ENCODE peak calls at places on chromosome 10, in eight cellular contexts. One of them, this sample, is unnamed.

GRCh38 chr10:44125879-44126675 is 258.8 kb downstream of the CXCL12 start:
- DNase-seq in stimulated activated CD4-positive, alpha-beta T cell treated with anti-CD3 and anti-CD28 coated beads, Interleukin-4, amount 100 ng/mL, for 24 hours: no peak
- DNase-seq in Caco-2: no peak
- DNase-seq in skeletal muscle cell: peak; percentile 68
- DNase-seq in iris pigment epithelial cell: peak; percentile 62
- DNase-seq in prostate gland: no peak
- DNase-seq in astrocyte: peak; percentile 85
- DNase-seq in substantia nigra: no peak
- DNase-seq in this sample: no peak

GRCh38 chr10:46233101-46233500 is 53.7 kb upstream of the ANTXRL start:
- DNase-seq in astrocyte: no peak
- DNase-seq in Caco-2: no peak
- DNase-seq in iris pigment epithelial cell: no peak
- DNase-seq in stimulated activated CD4-positive, alpha-beta T cell treated with anti-CD3 and anti-CD28 coated beads, Interleukin-4, amount 100 ng/mL, for 24 hours: no peak
- DNase-seq in prostate gland: no peak
- DNase-seq in substantia nigra: no peak
- DNase-seq in skeletal muscle cell: no peak
- DNase-seq in this sample: peak; percentile 13

GRCh38 chr10:97907830-97908229 is 58.2 kb downstream of the GOLGA7B start:
- DNase-seq in prostate gland: no peak
- DNase-seq in astrocyte: no peak
- DNase-seq in skeletal muscle cell: no peak
- DNase-seq in substantia nigra: no peak
- DNase-seq in stimulated activated CD4-positive, alpha-beta T cell treated with anti-CD3 and anti-CD28 coated beads, Interleukin-4, amount 100 ng/mL, for 24 hours: no peak
- DNase-seq in iris pigment epithelial cell: no peak
- DNase-seq in Caco-2: no peak
- DNase-seq in this sample: no peak

GRCh38 chr10:122331615-122332446 is 42.7 kb upstream of the PLEKHA1 start:
- DNase-seq in prostate gland: no peak
- DNase-seq in substantia nigra: peak; percentile 49
- DNase-seq in Caco-2: no peak
- DNase-seq in stimulated activated CD4-positive, alpha-beta T cell treated with anti-CD3 and anti-CD28 coated beads, Interleukin-4, amount 100 ng/mL, for 24 hours: no peak
- DNase-seq in skeletal muscle cell: no peak
- DNase-seq in astrocyte: peak; percentile 63
- DNase-seq in iris pigment epithelial cell: no peak
- DNase-seq in this sample: no peak

GRCh38 chr10:131094406-131095108 is 217.0 kb downstream of the TCERG1L start:
- DNase-seq in astrocyte: no peak
- DNase-seq in iris pigment epithelial cell: peak; percentile 31
- DNase-seq in stimulated activated CD4-positive, alpha-beta T cell treated with anti-CD3 and anti-CD28 coated beads, Interleukin-4, amount 100 ng/mL, for 24 hours: no peak
- DNase-seq in skeletal muscle cell: no peak
- DNase-seq in substantia nigra: peak; percentile 26
- DNase-seq in prostate gland: peak; percentile 69
- DNase-seq in Caco-2: no peak
- DNase-seq in this sample: peak; percentile 79

GRCh38 chr10:38741226-38741625 is 647.1 kb downstream of the ZNF37A start:
- DNase-seq in Caco-2: no peak
- DNase-seq in astrocyte: no peak
- DNase-seq in iris pigment epithelial cell: no peak
- DNase-seq in substantia nigra: no peak
- DNase-seq in skeletal muscle cell: no peak
- DNase-seq in stimulated activated CD4-positive, alpha-beta T cell treated with anti-CD3 and anti-CD28 coated beads, Interleukin-4, amount 100 ng/mL, for 24 hours: no peak
- DNase-seq in prostate gland: no peak
- DNase-seq in this sample: no peak

GRCh38 chr10:71708301-71708703 is 11.3 kb downstream of the C10orf105 start:
- DNase-seq in iris pigment epithelial cell: peak; percentile 22
- DNase-seq in stimulated activated CD4-positive, alpha-beta T cell treated with anti-CD3 and anti-CD28 coated beads, Interleukin-4, amount 100 ng/mL, for 24 hours: peak; percentile 73
- DNase-seq in Caco-2: peak; percentile 88
- DNase-seq in substantia nigra: peak; percentile 46
- DNase-seq in skeletal muscle cell: no peak
- DNase-seq in prostate gland: peak; percentile 21
- DNase-seq in astrocyte: no peak
- DNase-seq in this sample: no peak

GRCh38 chr10:118017850-118018249 is 28.9 kb downstream of the RAB11FIP2 start:
- DNase-seq in skeletal muscle cell: no peak
- DNase-seq in iris pigment epithelial cell: no peak
- DNase-seq in Caco-2: peak; percentile 11
- DNase-seq in astrocyte: no peak
- DNase-seq in stimulated activated CD4-positive, alpha-beta T cell treated with anti-CD3 and anti-CD28 coated beads, Interleukin-4, amount 100 ng/mL, for 24 hours: no peak
- DNase-seq in prostate gland: no peak
- DNase-seq in substantia nigra: no peak
- DNase-seq in this sample: no peak

GRCh38 chr10:84238909-84239308 is 2.4 kb downstream of the LRIT1 start:
- DNase-seq in skeletal muscle cell: no peak
- DNase-seq in Caco-2: no peak
- DNase-seq in stimulated activated CD4-positive, alpha-beta T cell treated with anti-CD3 and anti-CD28 coated beads, Interleukin-4, amount 100 ng/mL, for 24 hours: no peak
- DNase-seq in prostate gland: no peak
- DNase-seq in substantia nigra: no peak
- DNase-seq in astrocyte: no peak
- DNase-seq in iris pigment epithelial cell: no peak
- DNase-seq in this sample: no peak

GRCh38 chr10:113232928-113233511 is 283.0 kb downstream of the TCF7L2 start:
- DNase-seq in astrocyte: no peak
- DNase-seq in stimulated activated CD4-positive, alpha-beta T cell treated with anti-CD3 and anti-CD28 coated beads, Interleukin-4, amount 100 ng/mL, for 24 hours: no peak
- DNase-seq in prostate gland: no peak
- DNase-seq in iris pigment epithelial cell: no peak
- DNase-seq in skeletal muscle cell: no peak
- DNase-seq in Caco-2: no peak
- DNase-seq in substantia nigra: no peak
- DNase-seq in this sample: no peak

GRCh38 chr10:117860823-117861222 is 185.9 kb downstream of the RAB11FIP2 start:
- DNase-seq in iris pigment epithelial cell: peak; percentile 43
- DNase-seq in skeletal muscle cell: peak; percentile 11
- DNase-seq in substantia nigra: no peak
- DNase-seq in prostate gland: no peak
- DNase-seq in Caco-2: peak; percentile 17
- DNase-seq in astrocyte: no peak
- DNase-seq in stimulated activated CD4-positive, alpha-beta T cell treated with anti-CD3 and anti-CD28 coated beads, Interleukin-4, amount 100 ng/mL, for 24 hours: no peak
- DNase-seq in this sample: no peak

GRCh38 chr10:69101451-69102095 is 13.7 kb downstream of the SRGN start:
- DNase-seq in substantia nigra: no peak
- DNase-seq in prostate gland: no peak
- DNase-seq in stimulated activated CD4-positive, alpha-beta T cell treated with anti-CD3 and anti-CD28 coated beads, Interleukin-4, amount 100 ng/mL, for 24 hours: peak; percentile 16
- DNase-seq in skeletal muscle cell: no peak
- DNase-seq in iris pigment epithelial cell: peak; percentile 81
- DNase-seq in Caco-2: no peak
- DNase-seq in astrocyte: peak; percentile 53
- DNase-seq in this sample: no peak

GRCh38 chr10:31657471-31657844 is 271.2 kb downstream of the ARHGAP12 start:
- DNase-seq in iris pigment epithelial cell: no peak
- DNase-seq in prostate gland: no peak
- DNase-seq in Caco-2: no peak
- DNase-seq in stimulated activated CD4-positive, alpha-beta T cell treated with anti-CD3 and anti-CD28 coated beads, Interleukin-4, amount 100 ng/mL, for 24 hours: no peak
- DNase-seq in astrocyte: no peak
- DNase-seq in substantia nigra: no peak
- DNase-seq in skeletal muscle cell: no peak
- DNase-seq in this sample: no peak

GRCh38 chr10:5314866-5315265 is 49.9 kb upstream of the UCN3 start:
- DNase-seq in Caco-2: no peak
- DNase-seq in stimulated activated CD4-positive, alpha-beta T cell treated with anti-CD3 and anti-CD28 coated beads, Interleukin-4, amount 100 ng/mL, for 24 hours: no peak
- DNase-seq in prostate gland: no peak
- DNase-seq in skeletal muscle cell: no peak
- DNase-seq in iris pigment epithelial cell: no peak
- DNase-seq in astrocyte: no peak
- DNase-seq in substantia nigra: no peak
- DNase-seq in this sample: no peak

GRCh38 chr10:3828404-3829192 is 43.6 kb upstream of the KLF6 start:
- DNase-seq in skeletal muscle cell: peak; percentile 64
- DNase-seq in substantia nigra: no peak
- DNase-seq in iris pigment epithelial cell: peak; percentile 89
- DNase-seq in stimulated activated CD4-positive, alpha-beta T cell treated with anti-CD3 and anti-CD28 coated beads, Interleukin-4, amount 100 ng/mL, for 24 hours: peak; percentile 69
- DNase-seq in Caco-2: no peak
- DNase-seq in prostate gland: no peak
- DNase-seq in astrocyte: peak; percentile 73
- DNase-seq in this sample: no peak

GRCh38 chr10:52314007-52314821 is at the start of gene DKK1:
- DNase-seq in iris pigment epithelial cell: peak; percentile 82
- DNase-seq in astrocyte: peak; percentile 49
- DNase-seq in prostate gland: peak; percentile 51
- DNase-seq in stimulated activated CD4-positive, alpha-beta T cell treated with anti-CD3 and anti-CD28 coated beads, Interleukin-4, amount 100 ng/mL, for 24 hours: peak; percentile 10
- DNase-seq in skeletal muscle cell: no peak
- DNase-seq in Caco-2: peak; percentile 99
- DNase-seq in substantia nigra: peak; percentile 40
- DNase-seq in this sample: peak; percentile 65

GRCh38 chr10:96482815-96483588 is 30.7 kb downstream of the TLL2 start:
- DNase-seq in stimulated activated CD4-positive, alpha-beta T cell treated with anti-CD3 and anti-CD28 coated beads, Interleukin-4, amount 100 ng/mL, for 24 hours: no peak
- DNase-seq in skeletal muscle cell: no peak
- DNase-seq in prostate gland: no peak
- DNase-seq in Caco-2: no peak
- DNase-seq in iris pigment epithelial cell: no peak
- DNase-seq in substantia nigra: no peak
- DNase-seq in astrocyte: no peak
- DNase-seq in this sample: no peak

GRCh38 chr10:124292911-124293640 is 125.6 kb downstream of the OAT start:
- DNase-seq in prostate gland: no peak
- DNase-seq in iris pigment epithelial cell: no peak
- DNase-seq in stimulated activated CD4-positive, alpha-beta T cell treated with anti-CD3 and anti-CD28 coated beads, Interleukin-4, amount 100 ng/mL, for 24 hours: no peak
- DNase-seq in astrocyte: no peak
- DNase-seq in substantia nigra: no peak
- DNase-seq in Caco-2: no peak
- DNase-seq in skeletal muscle cell: no peak
- DNase-seq in this sample: no peak

GRCh38 chr10:24556746-24557742 is 166.6 kb downstream of the ARHGAP21 start:
- DNase-seq in Caco-2: peak; percentile 71
- DNase-seq in iris pigment epithelial cell: peak; percentile 82
- DNase-seq in prostate gland: peak; percentile 40
- DNase-seq in skeletal muscle cell: peak; percentile 48
- DNase-seq in stimulated activated CD4-positive, alpha-beta T cell treated with anti-CD3 and anti-CD28 coated beads, Interleukin-4, amount 100 ng/mL, for 24 hours: peak; percentile 11
- DNase-seq in astrocyte: peak; percentile 64
- DNase-seq in substantia nigra: no peak
- DNase-seq in this sample: no peak

GRCh38 chr10:71748671-71749191 is 24.6 kb downstream of the VSIR start:
- DNase-seq in Caco-2: no peak
- DNase-seq in skeletal muscle cell: no peak
- DNase-seq in astrocyte: no peak
- DNase-seq in iris pigment epithelial cell: no peak
- DNase-seq in substantia nigra: peak; percentile 52
- DNase-seq in prostate gland: no peak
- DNase-seq in stimulated activated CD4-positive, alpha-beta T cell treated with anti-CD3 and anti-CD28 coated beads, Interleukin-4, amount 100 ng/mL, for 24 hours: peak; percentile 65
- DNase-seq in this sample: no peak

GRCh38 chr10:132464256-132465192 is 67.5 kb downstream of the PWWP2B start:
- DNase-seq in iris pigment epithelial cell: no peak
- DNase-seq in Caco-2: no peak
- DNase-seq in substantia nigra: peak; percentile 84
- DNase-seq in stimulated activated CD4-positive, alpha-beta T cell treated with anti-CD3 and anti-CD28 coated beads, Interleukin-4, amount 100 ng/mL, for 24 hours: no peak
- DNase-seq in prostate gland: peak; percentile 82
- DNase-seq in astrocyte: no peak
- DNase-seq in skeletal muscle cell: no peak
- DNase-seq in this sample: peak; percentile 86

GRCh38 chr10:127278001-127278400 is 81.6 kb upstream of the INSYN2A start:
- DNase-seq in Caco-2: no peak
- DNase-seq in skeletal muscle cell: peak; percentile 22
- DNase-seq in prostate gland: no peak
- DNase-seq in iris pigment epithelial cell: peak; percentile 65
- DNase-seq in substantia nigra: no peak
- DNase-seq in astrocyte: peak; percentile 70
- DNase-seq in stimulated activated CD4-positive, alpha-beta T cell treated with anti-CD3 and anti-CD28 coated beads, Interleukin-4, amount 100 ng/mL, for 24 hours: no peak
- DNase-seq in this sample: no peak

GRCh38 chr10:103276941-103277712 is at the start of gene INA:
- DNase-seq in astrocyte: peak; percentile 18
- DNase-seq in stimulated activated CD4-positive, alpha-beta T cell treated with anti-CD3 and anti-CD28 coated beads, Interleukin-4, amount 100 ng/mL, for 24 hours: peak; percentile 10
- DNase-seq in Caco-2: peak; percentile 20
- DNase-seq in iris pigment epithelial cell: peak; percentile 43
- DNase-seq in skeletal muscle cell: no peak
- DNase-seq in prostate gland: no peak
- DNase-seq in substantia nigra: no peak
- DNase-seq in this sample: no peak

GRCh38 chr10:94137747-94138146 is 144.0 kb downstream of the PLCE1 start:
- DNase-seq in Caco-2: no peak
- DNase-seq in prostate gland: no peak
- DNase-seq in iris pigment epithelial cell: no peak
- DNase-seq in skeletal muscle cell: no peak
- DNase-seq in stimulated activated CD4-positive, alpha-beta T cell treated with anti-CD3 and anti-CD28 coated beads, Interleukin-4, amount 100 ng/mL, for 24 hours: no peak
- DNase-seq in substantia nigra: no peak
- DNase-seq in astrocyte: no peak
- DNase-seq in this sample: no peak

GRCh38 chr10:94405406-94405805 is 3.1 kb downstream of the TBC1D12 start:
- DNase-seq in prostate gland: no peak
- DNase-seq in iris pigment epithelial cell: no peak
- DNase-seq in stimulated activated CD4-positive, alpha-beta T cell treated with anti-CD3 and anti-CD28 coated beads, Interleukin-4, amount 100 ng/mL, for 24 hours: no peak
- DNase-seq in astrocyte: no peak
- DNase-seq in skeletal muscle cell: no peak
- DNase-seq in substantia nigra: no peak
- DNase-seq in Caco-2: no peak
- DNase-seq in this sample: no peak

GRCh38 chr10:28410420-28411135 is 107.7 kb upstream of the MPP7 start:
- DNase-seq in Caco-2: no peak
- DNase-seq in astrocyte: no peak
- DNase-seq in stimulated activated CD4-positive, alpha-beta T cell treated with anti-CD3 and anti-CD28 coated beads, Interleukin-4, amount 100 ng/mL, for 24 hours: no peak
- DNase-seq in substantia nigra: no peak
- DNase-seq in skeletal muscle cell: no peak
- DNase-seq in prostate gland: no peak
- DNase-seq in iris pigment epithelial cell: no peak
- DNase-seq in this sample: no peak

GRCh38 chr10:1390200-1390599 is 334.0 kb downstream of the WDR37 start:
- DNase-seq in skeletal muscle cell: no peak
- DNase-seq in Caco-2: no peak
- DNase-seq in substantia nigra: no peak
- DNase-seq in prostate gland: no peak
- DNase-seq in iris pigment epithelial cell: no peak
- DNase-seq in astrocyte: no peak
- DNase-seq in stimulated activated CD4-positive, alpha-beta T cell treated with anti-CD3 and anti-CD28 coated beads, Interleukin-4, amount 100 ng/mL, for 24 hours: no peak
- DNase-seq in this sample: no peak

GRCh38 chr10:308101-308500 is 172.8 kb downstream of the ZMYND11 start:
- DNase-seq in Caco-2: no peak
- DNase-seq in prostate gland: no peak
- DNase-seq in stimulated activated CD4-positive, alpha-beta T cell treated with anti-CD3 and anti-CD28 coated beads, Interleukin-4, amount 100 ng/mL, for 24 hours: no peak
- DNase-seq in astrocyte: no peak
- DNase-seq in substantia nigra: no peak
- DNase-seq in skeletal muscle cell: no peak
- DNase-seq in iris pigment epithelial cell: no peak
- DNase-seq in this sample: no peak

GRCh38 chr10:88187472-88187871 is 324.0 kb downstream of the PTEN start:
- DNase-seq in Caco-2: no peak
- DNase-seq in prostate gland: no peak
- DNase-seq in iris pigment epithelial cell: no peak
- DNase-seq in stimulated activated CD4-positive, alpha-beta T cell treated with anti-CD3 and anti-CD28 coated beads, Interleukin-4, amount 100 ng/mL, for 24 hours: no peak
- DNase-seq in substantia nigra: no peak
- DNase-seq in skeletal muscle cell: no peak
- DNase-seq in astrocyte: no peak
- DNase-seq in this sample: no peak

GRCh38 chr10:59240581-59241183 is 64.2 kb downstream of the PHYHIPL start:
- DNase-seq in astrocyte: peak; percentile 5
- DNase-seq in skeletal muscle cell: no peak
- DNase-seq in iris pigment epithelial cell: peak; percentile 42
- DNase-seq in substantia nigra: no peak
- DNase-seq in prostate gland: peak; percentile 12
- DNase-seq in stimulated activated CD4-positive, alpha-beta T cell treated with anti-CD3 and anti-CD28 coated beads, Interleukin-4, amount 100 ng/mL, for 24 hours: no peak
- DNase-seq in Caco-2: peak; percentile 69
- DNase-seq in this sample: no peak

GRCh38 chr10:93993782-93994668 is at the start of gene PLCE1:
- DNase-seq in Caco-2: peak; percentile 83
- DNase-seq in prostate gland: peak; percentile 23
- DNase-seq in substantia nigra: peak; percentile 41
- DNase-seq in skeletal muscle cell: no peak
- DNase-seq in iris pigment epithelial cell: no peak
- DNase-seq in stimulated activated CD4-positive, alpha-beta T cell treated with anti-CD3 and anti-CD28 coated beads, Interleukin-4, amount 100 ng/mL, for 24 hours: no peak
- DNase-seq in astrocyte: no peak
- DNase-seq in this sample: peak; percentile 46

GRCh38 chr10:9244880-9245279 is 1190.4 kb downstream of the GATA3 start:
- DNase-seq in skeletal muscle cell: no peak
- DNase-seq in stimulated activated CD4-positive, alpha-beta T cell treated with anti-CD3 and anti-CD28 coated beads, Interleukin-4, amount 100 ng/mL, for 24 hours: no peak
- DNase-seq in Caco-2: no peak
- DNase-seq in astrocyte: no peak
- DNase-seq in iris pigment epithelial cell: no peak
- DNase-seq in prostate gland: no peak
- DNase-seq in substantia nigra: no peak
- DNase-seq in this sample: no peak

GRCh38 chr10:11440250-11441150 is 170.9 kb downstream of the USP6NL start:
- DNase-seq in prostate gland: no peak
- DNase-seq in astrocyte: no peak
- DNase-seq in substantia nigra: no peak
- DNase-seq in skeletal muscle cell: no peak
- DNase-seq in Caco-2: no peak
- DNase-seq in iris pigment epithelial cell: no peak
- DNase-seq in stimulated activated CD4-positive, alpha-beta T cell treated with anti-CD3 and anti-CD28 coated beads, Interleukin-4, amount 100 ng/mL, for 24 hours: peak; percentile 51
- DNase-seq in this sample: no peak

GRCh38 chr10:121260383-121260782 is 337.9 kb downstream of the FGFR2 start:
- DNase-seq in astrocyte: peak; percentile 4
- DNase-seq in stimulated activated CD4-positive, alpha-beta T cell treated with anti-CD3 and anti-CD28 coated beads, Interleukin-4, amount 100 ng/mL, for 24 hours: no peak
- DNase-seq in skeletal muscle cell: no peak
- DNase-seq in Caco-2: no peak
- DNase-seq in iris pigment epithelial cell: peak; percentile 4
- DNase-seq in prostate gland: no peak
- DNase-seq in substantia nigra: no peak
- DNase-seq in this sample: no peak

This sample was measured in ureter.